ENCODE peak calls at places on chromosomes 16 and 17, in five cellular contexts. L, T, D, U and H are unnamed samples.

GRCh38 chr17:17682737-17683675 is 1.7 kb downstream of the RAI1 start:
- DNase-seq in U (no peak), T (no peak), L (peak; percentile 63), D (peak; percentile 92), H (peak; percentile 86)

GRCh38 chr16:10037771-10038170 is 144.5 kb downstream of the GRIN2A start:
- DNase-seq in L (no peak), T (no peak), U (no peak), D (peak; percentile 7), H (no peak)

GRCh38 chr17:11940904-11941303 is 56.4 kb downstream of the ZNF18 start:
- DNase-seq in T (no peak), D (no peak), U (no peak), L (no peak), H (no peak)

GRCh38 chr17:14459955-14460354 is 159.1 kb downstream of the HS3ST3B1 start:
- DNase-seq in U (no peak), T (no peak), L (no peak), D (no peak), H (no peak)

GRCh38 chr17:57456622-57457021 is 200.3 kb downstream of the MSI2 start:
- DNase-seq in U (no peak), T (no peak), L (no peak), D (no peak), H (no peak)

GRCh38 chr16:47204736-47205499 is 61.2 kb upstream of the NETO2 start:
- DNase-seq in D (no peak), T (no peak), L (no peak), U (no peak), H (no peak)

GRCh38 chr16:49854227-49855203 is 1.4 kb downstream of the ZNF423 start:
- DNase-seq in L (no peak), D (no peak), U (no peak), T (no peak), H (peak; percentile 50)

GRCh38 chr16:75113046-75113491 is 3.5 kb downstream of the LDHD start:
- DNase-seq in L (no peak), D (no peak), T (no peak), U (no peak), H (no peak)

GRCh38 chr17:49567871-49568694 is 7.6 kb upstream of the NXPH3 start:
- DNase-seq in T (peak; percentile 46), L (peak; percentile 63), D (peak; percentile 63), U (no peak), H (peak; percentile 84)

GRCh38 chr17:19386974-19387920 is at the start of gene MFAP4:
- DNase-seq in U (no peak), T (no peak), L (no peak), D (peak; percentile 77), H (peak; percentile 95)

GRCh38 chr17:79977161-79977631 is 58.5 kb downstream of the TBC1D16 start:
- DNase-seq in T (no peak), D (no peak), L (no peak), U (no peak), H (no peak)

GRCh38 chr17:57327176-57327970 is 71.0 kb downstream of the MSI2 start:
- DNase-seq in D (no peak), U (no peak), L (no peak), T (no peak), H (no peak)

GRCh38 chr17:80872999-80873951 is 118.4 kb upstream of the CHMP6 start:
- DNase-seq in L (no peak), D (no peak), T (no peak), U (no peak), H (no peak)